ENCODE peak calls at places on chromosomes 11 and 22, in five cellular contexts. One of them, this sample, is unnamed.

GRCh38 chr11:104329043-104329442 is 165.1 kb upstream of the PDGFD start:
- DNase-seq in A549: no peak
- DNase-seq in GM12878: no peak
- DNase-seq in H1: no peak
- DNase-seq in K562: no peak
- DNase-seq in this sample: no peak

GRCh38 chr22:42608481-42609361 is 6.0 kb downstream of the POLDIP3 start:
- DNase-seq in A549: no peak
- DNase-seq in GM12878: no peak
- DNase-seq in H1: no peak
- DNase-seq in K562: no peak
- DNase-seq in this sample: no peak

GRCh38 chr11:95338430-95338991 is 107.5 kb upstream of the SESN3 start:
- DNase-seq in A549: no peak
- DNase-seq in GM12878: no peak
- DNase-seq in H1: peak; percentile 55
- DNase-seq in K562: peak; percentile 31
- DNase-seq in this sample: no peak

GRCh38 chr22:27993201-27993635 is 74.2 kb upstream of the PITPNB start:
- DNase-seq in A549: no peak
- DNase-seq in GM12878: no peak
- DNase-seq in H1: no peak
- DNase-seq in K562: no peak
- DNase-seq in this sample: no peak

GRCh38 chr22:49710746-49711145 is 116.9 kb downstream of the BRD1 start:
- DNase-seq in A549: no peak
- DNase-seq in GM12878: no peak
- DNase-seq in H1: no peak
- DNase-seq in K562: no peak
- DNase-seq in this sample: no peak

GRCh38 chr11:112087212-112087611 is 539 bp downstream of the SDHD start:
- DNase-seq in A549: no peak
- DNase-seq in GM12878: no peak
- DNase-seq in H1: no peak
- DNase-seq in K562: peak; percentile 21
- DNase-seq in this sample: no peak

GRCh38 chr11:110130642-110131238 is 37.5 kb downstream of the ZC3H12C start:
- DNase-seq in A549: no peak
- DNase-seq in GM12878: no peak
- DNase-seq in H1: no peak
- DNase-seq in K562: peak; percentile 32
- DNase-seq in this sample: no peak

GRCh38 chr11:12556155-12556554 is 118.1 kb upstream of the TEAD1 start:
- DNase-seq in A549: no peak
- DNase-seq in GM12878: no peak
- DNase-seq in H1: peak; percentile 47
- DNase-seq in K562: no peak
- DNase-seq in this sample: no peak

GRCh38 chr11:17734986-17735822 is 623 bp downstream of the KCNC1 start:
- DNase-seq in A549: peak; percentile 56
- DNase-seq in GM12878: no peak
- DNase-seq in H1: peak; percentile 84
- DNase-seq in K562: peak; percentile 56
- DNase-seq in this sample: peak; percentile 33

GRCh38 chr22:20247608-20248171 is 20.4 kb downstream of the RTN4R start:
- DNase-seq in A549: no peak
- DNase-seq in GM12878: no peak
- DNase-seq in H1: no peak
- DNase-seq in K562: no peak
- DNase-seq in this sample: no peak

GRCh38 chr11:121538054-121538453 is 85.3 kb upstream of the SORL1-AS1 start:
- DNase-seq in A549: no peak
- DNase-seq in GM12878: peak; percentile 59
- DNase-seq in H1: no peak
- DNase-seq in K562: no peak
- DNase-seq in this sample: no peak

GRCh38 chr11:82775218-82775617 is 41.6 kb upstream of the FAM181B start:
- DNase-seq in A549: no peak
- DNase-seq in GM12878: no peak
- DNase-seq in H1: no peak
- DNase-seq in K562: no peak
- DNase-seq in this sample: no peak

GRCh38 chr22:50307891-50308596 is 598 bp upstream of the PLXNB2 start:
- DNase-seq in A549: no peak
- DNase-seq in GM12878: no peak
- DNase-seq in H1: no peak
- DNase-seq in K562: no peak
- DNase-seq in this sample: no peak

GRCh38 chr11:48020092-48020755 is 39.9 kb downstream of the PTPRJ start:
- DNase-seq in A549: no peak
- DNase-seq in GM12878: peak; percentile 66
- DNase-seq in H1: no peak
- DNase-seq in K562: no peak
- DNase-seq in this sample: no peak

GRCh38 chr22:23212061-23213030 is 32.0 kb downstream of the BCR start:
- DNase-seq in A549: no peak
- DNase-seq in GM12878: no peak
- DNase-seq in H1: no peak
- DNase-seq in K562: no peak
- DNase-seq in this sample: no peak

GRCh38 chr22:48942698-48943566 is 884.7 kb downstream of the BRD1 start:
- DNase-seq in A549: no peak
- DNase-seq in GM12878: no peak
- DNase-seq in H1: peak; percentile 24
- DNase-seq in K562: no peak
- DNase-seq in this sample: no peak

GRCh38 chr11:108135845-108136599 is 14.7 kb downstream of the ACAT1 start:
- DNase-seq in A549: no peak
- DNase-seq in GM12878: no peak
- DNase-seq in H1: no peak
- DNase-seq in K562: peak; percentile 27
- DNase-seq in this sample: no peak

GRCh38 chr11:11512502-11512901 is 109.3 kb downstream of the GALNT18 start:
- DNase-seq in A549: no peak
- DNase-seq in GM12878: no peak
- DNase-seq in H1: no peak
- DNase-seq in K562: no peak
- DNase-seq in this sample: no peak

GRCh38 chr11:63762662-63763505 is 5.7 kb downstream of the ZFTA start:
- DNase-seq in A549: no peak
- DNase-seq in GM12878: no peak
- DNase-seq in H1: peak; percentile 77
- DNase-seq in K562: no peak
- DNase-seq in this sample: no peak

GRCh38 chr11:60594998-60595637 is 79.9 kb downstream of the MS4A13 start:
- DNase-seq in A549: no peak
- DNase-seq in GM12878: no peak
- DNase-seq in H1: no peak
- DNase-seq in K562: no peak
- DNase-seq in this sample: no peak

GRCh38 chr11:7353100-7353499 is 101.4 kb downstream of the SYT9 start:
- DNase-seq in A549: peak; percentile 29
- DNase-seq in GM12878: peak; percentile 7
- DNase-seq in H1: peak; percentile 60
- DNase-seq in K562: peak; percentile 28
- DNase-seq in this sample: peak; percentile 26

GRCh38 chr11:113504071-113504470 is 28.9 kb upstream of the DRD2 start:
- DNase-seq in A549: no peak
- DNase-seq in GM12878: no peak
- DNase-seq in H1: no peak
- DNase-seq in K562: no peak
- DNase-seq in this sample: no peak

GRCh38 chr11:74818283-74818946 is 69.8 kb downstream of the RNF169 start:
- DNase-seq in A549: no peak
- DNase-seq in GM12878: no peak
- DNase-seq in H1: no peak
- DNase-seq in K562: peak; percentile 44
- DNase-seq in this sample: no peak

GRCh38 chr11:74819400-74819799 is 70.8 kb downstream of the RNF169 start:
- DNase-seq in A549: no peak
- DNase-seq in GM12878: no peak
- DNase-seq in H1: no peak
- DNase-seq in K562: no peak
- DNase-seq in this sample: peak; percentile 56

GRCh38 chr11:74824285-74824982 is 75.8 kb downstream of the RNF169 start:
- DNase-seq in A549: no peak
- DNase-seq in GM12878: no peak
- DNase-seq in H1: no peak
- DNase-seq in K562: no peak
- DNase-seq in this sample: no peak

GRCh38 chr11:74822187-74822586 is 73.5 kb downstream of the RNF169 start:
- DNase-seq in A549: no peak
- DNase-seq in GM12878: no peak
- DNase-seq in H1: no peak
- DNase-seq in K562: no peak
- DNase-seq in this sample: no peak

DNA sequence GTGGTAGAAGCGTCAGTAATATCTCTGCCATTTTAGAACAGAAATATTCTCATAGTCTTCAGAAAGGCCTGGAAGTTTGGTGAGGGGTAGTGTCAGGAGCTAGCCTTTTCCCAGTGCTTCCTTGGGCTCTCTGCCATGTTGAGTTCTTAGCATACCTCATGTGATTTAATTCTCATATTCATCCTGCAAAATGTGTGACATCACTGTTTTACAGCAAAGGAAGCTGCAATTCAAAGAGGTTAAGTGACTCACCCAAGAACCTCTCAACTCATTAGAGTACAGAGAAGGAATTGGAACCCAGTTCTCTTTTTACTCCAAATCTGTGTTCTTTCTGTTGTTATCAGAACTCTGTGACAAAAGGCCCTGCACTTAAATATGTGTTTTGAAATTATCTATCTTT is 72.1 kb downstream of the RNF169 start:
- DNase-seq in A549: no peak
- DNase-seq in GM12878: no peak
- DNase-seq in H1: no peak
- DNase-seq in K562: no peak
- DNase-seq in this sample: peak; percentile 8
- TF ChIP-seq HDAC2 in A549: no peak
- TF ChIP-seq HDAC2 in GM12878: no peak
- TF ChIP-seq HDAC2 in H1: no peak
- TF ChIP-seq HDAC2 in K562: no peak
- TF ChIP-seq HDAC2 in this sample: no peak

GRCh38 chr11:73856001-73856663 is 20.5 kb downstream of the COA4 start:
- DNase-seq in A549: no peak
- DNase-seq in GM12878: no peak
- DNase-seq in H1: no peak
- DNase-seq in K562: no peak
- DNase-seq in this sample: no peak

GRCh38 chr11:73852049-73852448 is 24.6 kb downstream of the COA4 start:
- DNase-seq in A549: no peak
- DNase-seq in GM12878: no peak
- DNase-seq in H1: no peak
- DNase-seq in K562: no peak
- DNase-seq in this sample: no peak

GRCh38 chr11:73859671-73860070 is 17.0 kb downstream of the COA4 start:
- DNase-seq in A549: no peak
- DNase-seq in GM12878: no peak
- DNase-seq in H1: no peak
- DNase-seq in K562: no peak
- DNase-seq in this sample: no peak

GRCh38 chr11:73851046-73851764 is 25.4 kb downstream of the COA4 start:
- DNase-seq in A549: no peak
- DNase-seq in GM12878: no peak
- DNase-seq in H1: no peak
- DNase-seq in K562: peak; percentile 49
- DNase-seq in this sample: no peak

GRCh38 chr11:73854680-73855079 is 22.0 kb downstream of the COA4 start:
- DNase-seq in A549: no peak
- DNase-seq in GM12878: no peak
- DNase-seq in H1: no peak
- DNase-seq in K562: no peak
- DNase-seq in this sample: no peak
- TF ChIP-seq HDAC2 in A549: no peak
- TF ChIP-seq HDAC2 in GM12878: no peak
- TF ChIP-seq HDAC2 in H1: no peak
- TF ChIP-seq HDAC2 in K562: no peak
- TF ChIP-seq HDAC2 in this sample: no peak

DNA sequence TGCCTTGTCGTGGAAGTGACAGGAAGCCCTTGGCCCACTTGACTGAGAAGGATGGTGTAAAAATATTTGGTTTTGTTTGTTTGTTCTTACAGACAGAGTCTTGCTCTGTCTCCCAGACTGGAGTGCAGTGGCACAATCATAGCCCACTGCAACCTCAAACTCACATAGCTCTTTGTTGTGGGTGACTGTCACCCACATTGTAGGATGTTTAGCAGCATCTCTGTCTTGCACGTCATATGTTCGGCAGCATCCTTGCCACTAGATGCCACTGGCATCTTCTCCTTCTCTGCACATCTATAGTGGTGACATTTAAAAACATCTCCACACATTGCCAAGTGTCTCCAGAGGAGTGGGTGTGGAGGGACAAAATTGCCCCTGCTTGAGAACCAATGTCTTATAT is 56.8 kb downstream of the PRR5L start:
- DNase-seq in A549: no peak
- DNase-seq in GM12878: no peak
- DNase-seq in H1: no peak
- DNase-seq in K562: no peak
- DNase-seq in this sample: no peak
- TF ChIP-seq HDAC2 in A549: no peak
- TF ChIP-seq HDAC2 in GM12878: no peak
- TF ChIP-seq HDAC2 in H1: no peak
- TF ChIP-seq HDAC2 in K562: no peak
- TF ChIP-seq HDAC2 in this sample: no peak

DNA sequence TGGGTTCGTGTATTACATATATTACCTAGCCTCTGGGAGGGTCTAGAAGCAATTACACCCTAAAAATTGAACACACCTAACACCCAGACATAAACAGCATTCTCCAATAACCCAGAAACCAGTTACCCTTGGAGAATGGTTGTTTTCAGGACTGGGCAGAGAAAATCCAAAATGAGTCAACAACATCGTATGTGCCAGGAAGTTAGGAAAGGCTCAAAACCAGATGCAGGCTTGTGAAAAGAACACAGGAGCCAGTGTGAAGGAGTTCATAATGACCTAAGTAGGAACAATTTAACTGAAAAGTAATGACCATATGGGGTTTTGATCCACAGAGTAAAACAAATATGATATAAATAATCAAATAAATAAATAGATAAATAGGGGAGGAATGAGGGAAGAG is 5.1 kb upstream of the CLPB start:
- DNase-seq in A549: no peak
- DNase-seq in GM12878: no peak
- DNase-seq in H1: no peak
- DNase-seq in K562: no peak
- DNase-seq in this sample: no peak
- TF ChIP-seq HDAC2 in A549: no peak
- TF ChIP-seq HDAC2 in GM12878: no peak
- TF ChIP-seq HDAC2 in H1: no peak
- TF ChIP-seq HDAC2 in K562: no peak
- TF ChIP-seq HDAC2 in this sample: no peak

This sample was measured in HepG2.